ENCODE peak calls at places on chromosomes 12 and 14, in four cellular contexts. S is GM12878, U is HepG2, G is K562. L is an unnamed sample.

GRCh38 chr12:107590369-107591094 is 95.1 kb upstream of the PWP1 start:
- DNase-seq in S (no peak), U (no peak), G (no peak), L (no peak)

GRCh38 chr12:131642101-131642540 is 68.8 kb upstream of the SFSWAP start:
- DNase-seq in G (peak), U (peak), S (peak), L (peak)

GRCh38 chr12:4653257-4653656 is 4.3 kb downstream of the NDUFA9 start:
- DNase-seq in U (no peak), S (no peak), G (no peak), L (no peak)

GRCh38 chr14:64387232-64387737 is 868 bp upstream of the MTHFD1 start:
- DNase-seq in G (peak), S (no peak), U (peak), L (peak)

GRCh38 chr12:68888243-68888642 is 44.7 kb downstream of the CPM start:
- DNase-seq in S (no peak), G (no peak), U (no peak), L (no peak)

GRCh38 chr14:64610049-64610746 is 60.4 kb downstream of the PPP1R36 start:
- DNase-seq in S (no peak), U (no peak), G (no peak), L (no peak)

GRCh38 chr12:92290016-92290685 is 144.5 kb upstream of the BTG1 start:
- DNase-seq in G (no peak), U (no peak), S (no peak), L (no peak)

GRCh38 chr14:61101803-61102548 is 120.9 kb downstream of the SLC38A6 start:
- DNase-seq in G (no peak), S (no peak), U (no peak), L (no peak)

GRCh38 chr14:23640524-23641141 is 4.5 kb downstream of the DHRS2 start:
- DNase-seq in S (no peak), G (no peak), U (peak), L (peak)

GRCh38 chr12:46133751-46134150 is 135.1 kb downstream of the SLC38A1 start:
- DNase-seq in G (no peak), U (no peak), S (no peak), L (no peak)

GRCh38 chr12:32069071-32069470 is 37.6 kb upstream of the BICD1 start:
- DNase-seq in S (no peak), G (no peak), U (peak), L (no peak)

GRCh38 chr14:91980157-91980556 is 32.7 kb upstream of the FBLN5 start:
- DNase-seq in G (peak), U (no peak), S (peak), L (no peak)

GRCh38 chr12:88639361-88639760 is 59.1 kb upstream of the KITLG start:
- DNase-seq in S (no peak), U (no peak), G (no peak), L (peak)

GRCh38 chr14:55867726-55868125 is 250.5 kb upstream of the PELI2 start:
- DNase-seq in S (no peak), G (no peak), U (no peak), L (no peak)

GRCh38 chr14:56422703-56423213 is 156.8 kb upstream of the TMEM260 start:
- DNase-seq in G (no peak), S (no peak), U (peak), L (peak)

GRCh38 chr12:53759261-53759660 is 7.5 kb upstream of the CISTR start:
- DNase-seq in G (no peak), S (no peak), U (no peak), L (no peak)

GRCh38 chr12:130710733-130711080 is 5.4 kb downstream of the RIMBP2 start:
- DNase-seq in G (no peak), U (no peak), S (no peak), L (no peak)

GRCh38 chr12:65106948-65107347 is 14.2 kb downstream of the WIF1 start:
- DNase-seq in G (no peak), U (no peak), S (no peak), L (no peak)

GRCh38 chr12:112307219-112308062 is 74.8 kb downstream of the HECTD4 start:
- DNase-seq in U (no peak), G (no peak), S (no peak), L (no peak)

GRCh38 chr12:91931110-91931509 is 214.5 kb downstream of the BTG1 start:
- DNase-seq in G (no peak), S (no peak), U (no peak), L (no peak)

GRCh38 chr12:115051378-115051777 is 367.4 kb upstream of the TBX3 start:
- DNase-seq in U (no peak), S (no peak), G (no peak), L (no peak)

GRCh38 chr12:112979281-112979680 is 962 bp downstream of the OAS2 start:
- DNase-seq in S (peak), U (no peak), G (no peak), L (no peak)

GRCh38 chr12:52730793-52731192 is 27.5 kb upstream of the KRT77 start:
- DNase-seq in S (no peak), G (no peak), U (no peak), L (no peak)

GRCh38 chr12:102879144-102879763 is 37.8 kb downstream of the PAH start:
- DNase-seq in U (no peak), S (peak), G (peak), L (peak)

DNA sequence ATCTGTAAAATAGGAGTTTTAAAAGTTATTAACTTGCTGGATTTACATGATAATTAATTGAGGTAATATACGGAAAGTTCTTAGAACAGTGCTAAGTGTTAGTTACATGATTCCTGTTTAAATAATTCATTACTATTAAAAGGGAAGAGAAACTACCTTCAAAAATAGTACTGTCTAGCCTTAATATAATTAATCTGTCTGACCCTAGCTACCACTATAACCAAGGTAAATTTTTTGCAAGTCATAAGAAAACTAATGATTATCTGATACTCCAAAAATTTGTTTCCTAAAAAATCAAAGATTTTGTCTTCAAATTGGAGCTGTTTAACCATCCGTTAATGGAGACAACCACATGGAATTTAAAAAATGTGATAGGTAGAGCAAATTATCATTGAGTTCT is 294.3 kb upstream of the FBXO33 start:
- DNase-seq in G (no peak), S (no peak), U (no peak), L (no peak)
- TF ChIP-seq FOXK2 in G (no peak), S (no peak), U (no peak), L (no peak)

DNA sequence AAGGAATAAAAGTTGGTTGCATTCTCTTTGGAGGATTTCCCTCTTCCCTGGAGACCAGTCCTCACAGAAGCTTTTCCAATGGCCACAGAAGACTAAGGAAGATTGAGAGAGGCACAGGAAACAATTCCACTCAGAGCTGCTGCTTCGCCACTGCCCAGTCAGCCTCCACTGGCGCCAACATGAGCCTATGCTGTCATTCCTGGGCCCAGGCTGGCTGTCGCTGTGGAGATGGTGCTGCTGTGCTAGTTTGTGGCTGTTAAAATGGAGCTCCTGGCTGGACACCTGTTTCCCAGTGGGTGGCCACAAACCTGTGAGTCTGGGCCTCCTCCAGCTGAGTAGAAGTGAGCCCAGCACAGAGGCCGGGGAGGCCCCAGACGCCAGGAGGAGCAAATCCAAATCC is 6.6 kb downstream of the P2RX7 start:
- DNase-seq in S (no peak), U (no peak), G (no peak), L (no peak)
- TF ChIP-seq BHLHE40 in S (no peak), U (no peak), G (no peak), L (no peak)

DNA sequence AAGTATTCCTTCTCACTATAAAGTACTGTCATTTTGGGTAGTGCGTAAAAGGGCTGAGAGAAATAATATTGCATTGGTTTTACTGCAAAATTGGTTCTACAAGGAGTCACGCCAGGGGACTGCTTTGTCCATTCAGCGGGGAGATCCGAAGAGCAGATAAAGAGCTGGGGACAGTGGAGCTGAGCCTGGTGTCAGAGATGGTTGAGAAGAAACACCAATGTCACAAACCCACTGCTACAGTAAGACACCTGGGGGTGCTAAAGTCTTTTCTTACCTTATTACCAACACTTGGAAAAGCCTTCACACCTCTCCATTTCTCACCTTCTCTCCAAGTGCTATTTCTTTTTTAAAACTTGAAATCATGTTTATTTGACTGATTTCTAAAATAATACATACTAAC is 14.1 kb downstream of the IL31 start:
- DNase-seq in U (no peak), G (no peak), S (no peak), L (no peak)
- TF ChIP-seq FOXM1 in U (no peak), G (no peak), S (no peak), L (no peak)

DNA sequence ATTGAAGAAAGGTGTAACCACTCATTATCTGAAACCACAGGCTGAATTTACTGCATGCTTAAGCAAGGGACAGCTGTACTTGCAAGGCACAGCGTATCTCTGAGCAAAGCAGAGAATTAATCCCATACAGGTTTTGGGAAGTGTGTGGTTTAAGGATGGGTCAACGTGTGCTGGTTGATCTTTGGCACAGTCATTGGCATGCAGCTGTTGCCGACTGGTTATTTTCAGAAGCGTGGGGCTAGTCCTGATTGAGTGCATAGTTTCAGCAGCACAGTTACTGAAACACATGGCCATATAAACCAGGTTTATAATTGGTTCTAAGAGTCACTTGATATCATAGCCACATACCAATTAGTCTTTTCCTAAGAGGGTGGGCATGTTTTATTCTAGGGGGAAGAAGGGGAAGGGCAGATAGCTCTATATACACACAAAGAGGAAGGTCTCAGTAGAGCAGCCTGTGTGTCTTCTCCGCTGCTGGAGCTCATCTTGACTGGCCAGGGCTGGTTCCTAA is 10.9 kb upstream of the RPS6KL1 start:
- DNase-seq in U (no peak), S (no peak), G (no peak), L (no peak)
- TF ChIP-seq FOXK2 in U (no peak), S (no peak), G (no peak), L (no peak)

GRCh38 chr14:69573205-69573840 is 1.3 kb downstream of the CCDC177 start:
- DNase-seq in G (no peak), U (no peak), S (no peak), L (no peak)

GRCh38 chr14:69572634-69573135 is 2.0 kb downstream of the CCDC177 start:
- DNase-seq in S (no peak), G (no peak), U (no peak), L (no peak)

GRCh38 chr14:69573841-69574265 is 818 bp downstream of the CCDC177 start:
- DNase-seq in G (no peak), U (no peak), S (no peak), L (no peak)

GRCh38 chr14:69574954-69575295 is 254 bp upstream of the CCDC177 start:
- DNase-seq in U (no peak), G (no peak), S (no peak), L (no peak)

GRCh38 chr14:69574266-69574953 is at the start of gene CCDC177:
- DNase-seq in G (peak), U (peak), S (no peak), L (peak)
- TF ChIP-seq BHLHE40 in G (no peak), U (no peak), S (no peak), L (no peak)

GRCh38 chr12:25121916-25122315 is 73.0 kb downstream of the DNAI7 start:
- DNase-seq in S (no peak), U (no peak), G (no peak), L (no peak)

GRCh38 chr12:25123126-25123525 is 71.8 kb downstream of the DNAI7 start:
- DNase-seq in S (no peak), G (no peak), U (no peak), L (no peak)

GRCh38 chr12:25121110-25121509 is 73.8 kb downstream of the DNAI7 start:
- DNase-seq in G (no peak), S (no peak), U (no peak), L (no peak)

GRCh38 chr12:25115677-25116076 is 79.3 kb downstream of the DNAI7 start:
- DNase-seq in U (peak), S (no peak), G (no peak), L (no peak)

GRCh38 chr12:25119020-25119419 is 75.9 kb downstream of the DNAI7 start:
- DNase-seq in G (no peak), U (no peak), S (no peak), L (no peak)
- TF ChIP-seq FOXM1 in G (no peak), U (no peak), S (no peak), L (no peak)

DNA sequence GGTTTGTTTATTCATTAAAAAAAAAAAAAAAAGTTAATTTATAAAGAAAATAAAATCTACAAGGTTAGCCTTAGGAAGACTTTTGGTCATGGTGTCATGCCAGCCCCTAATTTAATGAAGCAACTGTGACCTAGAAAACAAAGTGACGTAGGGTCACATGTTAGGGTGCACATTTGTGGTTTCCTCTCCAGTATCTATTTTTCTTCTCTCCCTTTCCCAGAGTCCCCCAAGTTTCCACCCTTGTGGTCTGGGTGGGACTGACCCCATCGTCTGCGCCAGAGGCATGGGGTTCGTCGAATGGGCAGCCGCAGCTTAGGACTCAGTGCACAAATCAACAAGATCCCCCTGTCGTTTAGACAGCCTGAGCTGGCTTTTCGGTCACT is 19.2 kb upstream of the FOXN3 start:
- DNase-seq in G (no peak), U (no peak), S (no peak), L (no peak)
- TF ChIP-seq FOXK2 in G (no peak), U (no peak), S (no peak), L (no peak)

DNA sequence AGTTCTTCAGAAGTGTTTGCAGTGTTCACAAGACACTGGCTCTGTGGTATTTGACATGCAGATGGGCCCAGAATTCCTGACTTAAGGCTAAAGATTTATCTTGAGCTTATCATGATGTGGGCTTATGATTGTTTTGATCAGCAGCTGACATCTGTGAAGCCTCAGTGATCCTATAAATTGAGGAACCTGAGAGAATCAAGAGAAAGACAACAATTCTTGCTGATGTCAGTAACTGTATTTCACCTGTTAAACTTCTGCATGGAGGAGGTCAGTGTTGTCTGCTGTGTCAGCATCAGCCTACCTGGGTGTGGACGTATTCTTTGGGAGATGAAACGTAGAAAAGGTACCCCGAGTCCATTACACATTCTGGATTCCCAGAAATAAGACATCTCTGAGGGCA is 33.3 kb downstream of the TRAF3 start:
- DNase-seq in U (no peak), S (no peak), G (no peak), L (no peak)
- TF ChIP-seq BHLHE40 in U (no peak), S (no peak), G (no peak), L (no peak)

GRCh38 chr12:56644654-56645053 is 1.1 kb downstream of the ATP5F1B start:
- DNase-seq in U (no peak), G (no peak), S (no peak), L (no peak)
- TF ChIP-seq FOXM1 in U (no peak), G (no peak), S (no peak), L (no peak)

DNA sequence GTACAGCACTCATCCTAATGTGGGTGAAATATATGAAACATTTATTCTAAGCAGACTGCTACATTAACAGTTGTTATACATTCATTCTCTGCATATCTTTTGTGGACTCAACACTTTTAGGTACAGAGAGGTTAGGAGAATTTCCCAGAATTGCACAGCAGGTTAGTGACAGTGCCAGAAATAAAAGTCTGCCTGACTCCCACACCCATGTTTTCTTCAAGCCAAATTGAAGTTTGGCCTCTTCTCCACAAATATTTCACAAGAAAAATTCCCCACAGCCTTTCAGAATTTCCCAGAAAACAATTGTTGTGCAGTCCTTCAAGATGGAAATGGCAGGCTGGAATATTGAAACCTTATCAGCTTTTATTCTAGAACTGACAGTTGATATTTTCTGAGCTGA is 464.8 kb downstream of the RAD51B start:
- DNase-seq in G (no peak), S (no peak), U (no peak), L (no peak)
- TF ChIP-seq FOXK2 in G (no peak), S (no peak), U (no peak), L (no peak)